ENCODE peak calls at places on chromosomes 12 and 14, in four cellular contexts. One of them, this sample, is unnamed.

GRCh38 chr14:96400495-96400894 is 8.6 kb downstream of the AK7 start:
- DNase-seq in A549: no peak
- DNase-seq in GM12878: no peak
- DNase-seq in HepG2: no peak
- DNase-seq in this sample: no peak

GRCh38 chr12:24997970-24998582 is 49.2 kb upstream of the BCAT1 start:
- DNase-seq in GM12878: peak; percentile 92
- DNase-seq in A549: no peak
- DNase-seq in HepG2: no peak
- DNase-seq in this sample: no peak

GRCh38 chr14:81363746-81364400 is 36.3 kb downstream of the STON2 start:
- DNase-seq in GM12878: no peak
- DNase-seq in HepG2: no peak
- DNase-seq in A549: no peak
- DNase-seq in this sample: no peak

GRCh38 chr14:22955702-22956575 is 951 bp downstream of the HAUS4 start:
- DNase-seq in A549: no peak
- DNase-seq in HepG2: peak; percentile 48
- DNase-seq in GM12878: no peak
- DNase-seq in this sample: peak; percentile 57

GRCh38 chr12:132925597-132926416 is 30.3 kb downstream of the ZNF605 start:
- DNase-seq in A549: peak; percentile 26
- DNase-seq in GM12878: no peak
- DNase-seq in HepG2: no peak
- DNase-seq in this sample: no peak

GRCh38 chr12:3987571-3987970 is 114.4 kb upstream of the PARP11 start:
- DNase-seq in HepG2: no peak
- DNase-seq in A549: no peak
- DNase-seq in GM12878: no peak
- DNase-seq in this sample: no peak

GRCh38 chr14:34733245-34733644 is 18.9 kb upstream of the CFL2 start:
- DNase-seq in GM12878: no peak
- DNase-seq in A549: no peak
- DNase-seq in HepG2: no peak
- DNase-seq in this sample: no peak

GRCh38 chr12:113475451-113476085 is 3.9 kb upstream of the LHX5 start:
- DNase-seq in GM12878: no peak
- DNase-seq in HepG2: no peak
- DNase-seq in A549: no peak
- DNase-seq in this sample: no peak

GRCh38 chr12:53530920-53531319 is 23.6 kb upstream of the NPFF start:
- DNase-seq in HepG2: no peak
- DNase-seq in A549: no peak
- DNase-seq in GM12878: no peak
- DNase-seq in this sample: no peak

GRCh38 chr12:132146772-132147422 is 2.6 kb downstream of the NOC4L start:
- DNase-seq in HepG2: no peak
- DNase-seq in GM12878: no peak
- DNase-seq in A549: no peak
- DNase-seq in this sample: no peak

GRCh38 chr12:64273527-64274403 is 51.7 kb upstream of the KICS2 start:
- DNase-seq in A549: peak; percentile 51
- DNase-seq in GM12878: no peak
- DNase-seq in HepG2: peak; percentile 6
- DNase-seq in this sample: peak; percentile 50

GRCh38 chr14:105249175-105250007 is 1.1 kb downstream of the BTBD6 start:
- DNase-seq in HepG2: no peak
- DNase-seq in GM12878: no peak
- DNase-seq in A549: peak; percentile 24
- DNase-seq in this sample: no peak

GRCh38 chr12:99959549-99960170 is 25.1 kb downstream of the ANKS1B start:
- DNase-seq in A549: peak; percentile 64
- DNase-seq in GM12878: no peak
- DNase-seq in HepG2: peak; percentile 15
- DNase-seq in this sample: no peak

GRCh38 chr14:41225433-41225832 is 381.2 kb upstream of the LRFN5 start:
- DNase-seq in HepG2: no peak
- DNase-seq in A549: no peak
- DNase-seq in GM12878: no peak
- DNase-seq in this sample: no peak

GRCh38 chr12:66297923-66298322 is 4.4 kb upstream of the HELB start:
- DNase-seq in A549: no peak
- DNase-seq in HepG2: no peak
- DNase-seq in GM12878: no peak
- DNase-seq in this sample: no peak

GRCh38 chr12:78101181-78101876 is 270.6 kb downstream of the NAV3 start:
- DNase-seq in GM12878: no peak
- DNase-seq in HepG2: no peak
- DNase-seq in A549: no peak
- DNase-seq in this sample: no peak

GRCh38 chr12:9925746-9926393 is 6.3 kb downstream of the CLEC2A start:
- DNase-seq in GM12878: no peak
- DNase-seq in A549: peak; percentile 50
- DNase-seq in HepG2: peak; percentile 9
- DNase-seq in this sample: no peak

GRCh38 chr12:4270670-4271432 is 2.7 kb upstream of the CCND2 start:
- DNase-seq in HepG2: no peak
- DNase-seq in GM12878: no peak
- DNase-seq in A549: no peak
- DNase-seq in this sample: peak; percentile 72

GRCh38 chr12:56677680-56678079 is 10.4 kb downstream of the PTGES3 start:
- DNase-seq in A549: no peak
- DNase-seq in GM12878: no peak
- DNase-seq in HepG2: no peak
- DNase-seq in this sample: no peak

GRCh38 chr12:57739387-57739786 is 845 bp upstream of the AGAP2 start:
- DNase-seq in GM12878: no peak
- DNase-seq in HepG2: no peak
- DNase-seq in A549: no peak
- DNase-seq in this sample: no peak

GRCh38 chr14:51978566-51979398 is 10.6 kb upstream of the RTRAF start:
- DNase-seq in HepG2: peak; percentile 62
- DNase-seq in A549: peak; percentile 79
- DNase-seq in GM12878: peak; percentile 43
- DNase-seq in this sample: peak; percentile 59

GRCh38 chr14:90301580-90302181 is 30.1 kb downstream of the NRDE2 start:
- DNase-seq in GM12878: no peak
- DNase-seq in HepG2: peak; percentile 30
- DNase-seq in A549: peak; percentile 62
- DNase-seq in this sample: peak; percentile 6

GRCh38 chr12:40898505-40898904 is 206.3 kb downstream of the CNTN1 start:
- DNase-seq in HepG2: no peak
- DNase-seq in A549: no peak
- DNase-seq in GM12878: no peak
- DNase-seq in this sample: no peak

GRCh38 chr12:40907115-40907521 is 214.9 kb downstream of the CNTN1 start:
- DNase-seq in HepG2: no peak
- DNase-seq in GM12878: peak; percentile 34
- DNase-seq in A549: peak; percentile 75
- DNase-seq in this sample: no peak

GRCh38 chr12:40903040-40903439 is 210.8 kb downstream of the CNTN1 start:
- DNase-seq in GM12878: no peak
- DNase-seq in HepG2: no peak
- DNase-seq in A549: no peak
- DNase-seq in this sample: no peak
- TF ChIP-seq KDM1A in GM12878: no peak
- TF ChIP-seq KDM1A in HepG2: no peak
- TF ChIP-seq KDM1A in A549: no peak
- TF ChIP-seq KDM1A in this sample: no peak

DNA sequence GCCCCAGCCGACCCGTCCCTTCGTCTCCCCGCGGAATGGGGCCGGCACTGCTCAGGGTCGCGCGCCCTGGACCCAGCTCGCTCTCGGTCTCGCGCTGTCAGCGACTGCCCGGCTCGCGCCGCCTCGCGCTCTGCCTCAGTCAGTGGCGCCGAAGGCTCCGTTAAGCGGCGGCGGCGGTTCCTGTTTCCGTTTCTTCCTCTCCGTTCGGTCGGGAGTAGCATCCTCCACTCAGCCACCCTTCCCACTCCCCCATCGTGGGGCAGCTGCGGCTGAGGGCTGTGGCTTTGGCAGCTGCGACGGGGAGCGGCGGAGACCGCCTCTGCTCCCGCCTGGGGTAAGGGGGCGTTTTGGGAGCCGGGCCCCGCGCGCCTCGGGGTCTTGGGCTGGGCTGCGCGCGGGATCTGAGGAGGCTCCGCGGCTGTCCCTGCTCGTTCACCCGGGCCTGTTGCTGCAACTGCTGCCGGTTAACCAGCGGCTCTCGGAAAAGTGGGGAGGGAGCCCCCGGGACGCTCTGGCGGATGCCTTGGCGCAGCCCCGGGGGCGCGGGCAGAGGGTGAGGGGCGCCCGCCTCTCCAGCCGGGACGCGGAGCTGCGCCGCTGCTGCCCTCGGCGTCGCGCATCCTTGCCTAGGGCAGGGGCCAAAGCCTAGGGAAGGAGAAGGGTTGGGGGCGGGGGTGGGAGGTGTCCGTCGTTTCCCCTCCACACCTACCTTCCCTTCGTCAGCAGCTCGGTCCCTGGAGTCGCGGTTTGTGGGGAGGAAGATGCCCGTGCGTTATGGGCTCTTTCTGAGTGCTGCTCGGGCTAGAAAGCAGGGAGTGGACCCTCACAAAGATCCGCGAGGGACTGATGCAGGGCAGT is 580 bp downstream of the FUT8 start:
- DNase-seq in A549: peak; percentile 77
- DNase-seq in GM12878: no peak
- DNase-seq in HepG2: peak; percentile 17
- DNase-seq in this sample: no peak
- TF ChIP-seq KDM1A in A549: no peak
- TF ChIP-seq KDM1A in GM12878: no peak
- TF ChIP-seq KDM1A in HepG2: no peak
- TF ChIP-seq KDM1A in this sample: no peak

DNA sequence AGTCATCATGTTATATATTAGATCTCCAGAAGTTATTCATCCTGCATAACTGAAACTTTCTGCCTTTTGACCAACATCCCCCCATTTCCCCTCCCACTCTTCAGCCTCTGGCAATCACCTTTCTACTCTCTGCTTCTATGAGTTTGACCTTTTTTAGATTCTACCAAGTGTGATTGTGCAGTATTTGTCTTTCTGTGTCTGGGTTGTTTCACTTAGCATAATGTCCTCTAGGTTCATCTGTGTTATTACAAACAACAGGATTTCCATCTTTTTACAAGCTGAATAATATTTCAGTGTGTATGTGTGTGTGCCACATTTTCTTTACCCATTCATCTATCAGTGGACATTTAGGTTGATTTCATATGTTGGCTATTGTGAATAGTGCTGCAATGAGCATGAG is 11.2 kb upstream of the WSCD2 start:
- DNase-seq in GM12878: no peak
- DNase-seq in HepG2: no peak
- DNase-seq in A549: no peak
- DNase-seq in this sample: no peak
- TF ChIP-seq KDM1A in GM12878: no peak
- TF ChIP-seq KDM1A in HepG2: no peak
- TF ChIP-seq KDM1A in A549: no peak
- TF ChIP-seq KDM1A in this sample: peak; percentile 53

DNA sequence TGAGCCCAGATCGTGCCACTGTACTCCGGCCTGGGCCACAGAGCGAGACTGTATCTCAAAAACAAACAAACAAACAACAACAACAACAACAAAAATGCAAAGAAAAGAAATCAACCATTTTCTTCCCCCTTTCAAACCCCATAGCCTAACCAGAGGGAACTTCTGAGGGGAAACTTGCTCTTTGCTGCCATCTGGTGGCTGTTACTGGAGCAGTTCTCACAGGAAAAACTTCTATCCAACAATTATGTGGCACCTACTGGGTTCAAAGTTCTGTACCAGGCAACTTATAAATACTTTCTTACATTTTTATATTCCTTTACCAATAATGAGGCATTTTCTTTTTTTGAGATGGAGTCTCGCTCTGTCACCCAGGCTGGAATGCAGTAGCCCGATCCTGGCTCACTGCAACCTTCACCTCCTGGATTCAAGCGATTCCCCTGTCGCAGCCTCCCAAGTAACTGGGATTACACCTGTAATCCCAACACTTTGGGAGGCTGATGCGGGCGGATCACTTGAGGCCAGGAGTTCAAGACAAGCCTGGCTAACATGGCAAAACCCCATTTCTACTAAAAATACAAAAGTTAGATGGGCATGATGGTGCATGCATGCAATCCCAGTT is 50.9 kb upstream of the BICDL1 start:
- DNase-seq in A549: peak; percentile 68
- DNase-seq in GM12878: peak; percentile 20
- DNase-seq in HepG2: peak; percentile 39
- DNase-seq in this sample: peak; percentile 76
- TF ChIP-seq KDM1A in A549: no peak
- TF ChIP-seq KDM1A in GM12878: no peak
- TF ChIP-seq KDM1A in HepG2: no peak
- TF ChIP-seq KDM1A in this sample: no peak

DNA sequence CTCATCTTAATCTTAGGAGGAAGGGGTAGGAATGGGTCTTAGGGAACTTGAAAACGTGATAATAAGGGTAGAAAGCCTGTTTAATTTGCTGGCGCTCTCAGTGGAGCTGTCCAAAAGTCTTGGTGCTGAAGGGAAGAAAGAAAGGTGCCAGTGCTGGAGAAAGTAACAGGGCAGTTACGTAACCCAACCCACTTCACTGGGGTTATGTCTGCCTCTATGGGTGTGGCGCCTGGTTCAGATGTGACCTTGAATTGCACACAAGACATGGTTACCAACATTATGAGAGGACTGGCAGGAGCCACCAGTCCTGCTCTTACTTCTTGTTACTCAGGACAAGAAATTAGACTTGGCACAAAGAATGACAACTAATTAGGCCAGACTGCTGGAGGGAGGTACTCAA is 18.6 kb upstream of the GPATCH2L start:
- DNase-seq in GM12878: no peak
- DNase-seq in A549: peak; percentile 16
- DNase-seq in HepG2: peak; percentile 13
- DNase-seq in this sample: peak; percentile 55
- TF ChIP-seq KDM1A in GM12878: no peak
- TF ChIP-seq KDM1A in A549: no peak
- TF ChIP-seq KDM1A in HepG2: no peak
- TF ChIP-seq KDM1A in this sample: no peak

DNA sequence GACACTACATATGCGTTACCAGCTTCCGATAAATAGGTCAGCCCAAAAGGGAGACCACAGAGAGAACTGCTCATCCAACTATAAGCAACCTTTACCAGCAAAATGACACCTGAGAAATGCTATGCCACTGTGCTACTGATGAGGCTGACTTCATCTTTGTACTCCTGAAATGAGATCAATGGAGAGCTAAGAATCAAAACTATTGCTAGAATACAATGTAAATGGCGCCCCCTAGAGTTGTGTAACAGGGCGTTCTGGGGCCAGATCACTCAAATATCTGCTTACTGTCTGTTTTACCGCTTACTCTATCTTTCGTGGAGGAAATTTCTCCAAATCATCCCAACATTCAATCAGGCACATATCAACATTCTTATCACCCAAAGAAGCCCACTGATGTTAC is 4.6 kb downstream of the ZNF384 start:
- DNase-seq in GM12878: no peak
- DNase-seq in HepG2: peak; percentile 57
- DNase-seq in A549: peak; percentile 69
- DNase-seq in this sample: peak; percentile 32
- TF ChIP-seq KDM1A in GM12878: no peak
- TF ChIP-seq KDM1A in HepG2: no peak
- TF ChIP-seq KDM1A in A549: no peak
- TF ChIP-seq KDM1A in this sample: no peak

This sample was measured in K562.